ENCODE peak calls at places on chromosomes 16 and 17, in four cellular contexts. K, Q, W and C are unnamed samples.

GRCh38 chr17:71828182-71828596 is 292.6 kb upstream of the SOX9 start:
- DNase-seq in W (peak), Q (no peak), K (peak), C (peak)

GRCh38 chr17:48575066-48575582 is 3.0 kb downstream of the HOXB4 start:
- DNase-seq in Q (no peak), K (no peak), W (no peak), C (no peak)

GRCh38 chr17:42682400-42683384 is at the start of gene CNTNAP1:
- DNase-seq in K (no peak), W (peak), Q (peak), C (no peak)

GRCh38 chr17:10099051-10099571 is 99.3 kb downstream of the GAS7 start:
- DNase-seq in K (peak), W (no peak), Q (no peak), C (peak)

GRCh38 chr16:67551091-67551490 is 11.2 kb upstream of the CTCF start:
- DNase-seq in Q (no peak), K (no peak), W (no peak), C (no peak)

GRCh38 chr17:31492880-31493655 is 101.6 kb downstream of the RAB11FIP4 start:
- DNase-seq in W (no peak), Q (no peak), K (no peak), C (no peak)

GRCh38 chr16:19228575-19228974 is 57.0 kb upstream of the CLEC19A start:
- DNase-seq in W (no peak), K (no peak), Q (no peak), C (no peak)

GRCh38 chr16:67673712-67674580 is 7.3 kb downstream of the C16orf86 start:
- DNase-seq in K (no peak), Q (peak), W (no peak), C (no peak)

GRCh38 chr17:2058521-2059124 is 3.7 kb downstream of the HIC1 start:
- DNase-seq in W (no peak), Q (peak), K (no peak), C (no peak)

GRCh38 chr16:66961065-66961744 is at the start of gene CES3:
- DNase-seq in Q (peak), K (no peak), W (peak), C (no peak)

GRCh38 chr16:27177031-27177774 is 26.1 kb upstream of the KDM8 start:
- DNase-seq in Q (no peak), W (peak), K (peak), C (no peak)

GRCh38 chr16:2365397-2365796 is 24.9 kb upstream of the ABCA3 start:
- DNase-seq in K (no peak), Q (no peak), W (no peak), C (no peak)

GRCh38 chr17:32854177-32854576 is 22.7 kb downstream of the MYO1D start:
- DNase-seq in Q (no peak), K (no peak), W (peak), C (no peak)

GRCh38 chr16:14409563-14409962 is 220.5 kb downstream of the PARN start:
- DNase-seq in W (peak), Q (peak), K (peak), C (peak)

GRCh38 chr17:77233635-77234334 is 93.0 kb downstream of the SEC14L1 start:
- DNase-seq in Q (peak), K (no peak), W (peak), C (no peak)

GRCh38 chr16:138049-138417 is 440 bp downstream of the NPRL3 start:
- DNase-seq in K (no peak), Q (no peak), W (no peak), C (no peak)

GRCh38 chr16:88558457-88559442 is 11.5 kb upstream of the ZC3H18 start:
- DNase-seq in W (peak), Q (peak), K (no peak), C (no peak)

GRCh38 chr16:3879258-3879886 is 1.1 kb downstream of the CREBBP start:
- DNase-seq in Q (peak), K (no peak), W (no peak), C (no peak)

GRCh38 chr16:27698266-27698665 is 148.3 kb downstream of the KATNIP start:
- DNase-seq in K (no peak), W (no peak), Q (no peak), C (no peak)

GRCh38 chr16:67865318-67865717 is 7.5 kb upstream of the EDC4 start:
- DNase-seq in W (peak), Q (peak), K (no peak), C (no peak)

GRCh38 chr17:79089720-79090502 is 15.3 kb downstream of the ENGASE start:
- DNase-seq in K (no peak), Q (no peak), W (no peak), C (no peak)

GRCh38 chr16:56420613-56421012 is 4.7 kb downstream of the AMFR start:
- DNase-seq in W (no peak), K (no peak), Q (no peak), C (no peak)